ENCODE peak calls at places on chromosomes 5 and 9, in nine cellular contexts. G, D, K, Z, H, F, P, C and Q are unnamed samples.

GRCh38 chr5:33588654-33589372 is 148.0 kb downstream of the TARS1 start:
- DNase-seq in G (peak; percentile 67), D (peak; percentile 21), K (peak; percentile 16), Z (peak; percentile 68), H (no peak), F (no peak), P (no peak), C (no peak), Q (peak; percentile 57)

GRCh38 chr9:134193912-134194535 is 29.7 kb upstream of the RNU6ATAC start:
- DNase-seq in G (no peak), D (no peak), K (no peak), Z (peak; percentile 22), H (no peak), F (no peak), P (no peak), C (no peak), Q (no peak)

GRCh38 chr9:22060831-22061383 is 51.8 kb upstream of the CDKN2B start:
- DNase-seq in G (no peak), D (no peak), K (no peak), Z (no peak), H (no peak), F (no peak), P (no peak), C (no peak), Q (no peak)

GRCh38 chr9:83583151-83584014 is 39.6 kb upstream of the IDNK start:
- DNase-seq in G (peak; percentile 57), D (no peak), K (peak; percentile 37), Z (peak; percentile 71), H (peak; percentile 14), F (peak; percentile 59), P (peak; percentile 64), C (no peak), Q (peak; percentile 72)

GRCh38 chr9:17744786-17745185 is 165.9 kb downstream of the SH3GL2 start:
- DNase-seq in G (no peak), D (no peak), K (no peak), Z (peak; percentile 56), H (no peak), F (no peak), P (no peak), C (no peak), Q (peak; percentile 37)

GRCh38 chr9:133734600-133735414 is 3.3 kb downstream of the SARDH start:
- DNase-seq in G (no peak), D (no peak), K (no peak), Z (peak; percentile 86), H (no peak), F (no peak), P (no peak), C (no peak), Q (no peak)

GRCh38 chr5:139278540-139279274 is 14.8 kb upstream of the MATR3 start:
- DNase-seq in G (no peak), D (no peak), K (no peak), Z (no peak), H (no peak), F (no peak), P (no peak), C (no peak), Q (no peak)

GRCh38 chr5:132001647-132002561 is 9.6 kb downstream of the ACSL6 start:
- DNase-seq in G (no peak), D (no peak), K (peak; percentile 75), Z (no peak), H (no peak), F (peak; percentile 17), P (no peak), C (no peak), Q (peak; percentile 58)

GRCh38 chr5:97229688-97230285 is 46.7 kb upstream of the RIOK2 start:
- DNase-seq in G (no peak), D (no peak), K (no peak), Z (no peak), H (no peak), F (peak; percentile 5), P (no peak), C (no peak), Q (no peak)

GRCh38 chr9:99307846-99308245 is 85.8 kb downstream of the SEC61B start:
- DNase-seq in G (no peak), D (no peak), K (no peak), Z (no peak), H (no peak), F (peak; percentile 82), P (no peak), C (no peak), Q (no peak)

GRCh38 chr5:106292654-106293053 is 1378.1 kb downstream of the EFNA5 start:
- DNase-seq in G (no peak), D (no peak), K (peak; percentile 52), Z (no peak), H (no peak), F (peak; percentile 68), P (no peak), C (no peak), Q (no peak)

GRCh38 chr9:18405240-18405639 is 68.7 kb upstream of the ADAMTSL1 start:
- DNase-seq in G (no peak), D (no peak), K (peak; percentile 41), Z (no peak), H (no peak), F (peak; percentile 21), P (no peak), C (no peak), Q (no peak)

GRCh38 chr5:41415242-41415641 is 95.2 kb downstream of the PLCXD3 start:
- DNase-seq in G (no peak), D (no peak), K (peak; percentile 30), Z (no peak), H (no peak), F (no peak), P (no peak), C (no peak), Q (no peak)

GRCh38 chr9:21696411-21696865 is 106.0 kb upstream of the MTAP start:
- DNase-seq in G (peak; percentile 41), D (no peak), K (peak; percentile 37), Z (peak; percentile 79), H (no peak), F (no peak), P (no peak), C (no peak), Q (no peak)

GRCh38 chr9:127084071-127085039 is 38.1 kb downstream of the ANGPTL2 start:
- DNase-seq in G (peak; percentile 2), D (no peak), K (no peak), Z (no peak), H (no peak), F (no peak), P (peak; percentile 9), C (no peak), Q (no peak)

GRCh38 chr5:149114403-149115312 is 26.6 kb upstream of the ABLIM3 start:
- DNase-seq in G (peak; percentile 48), D (no peak), K (peak; percentile 88), Z (peak; percentile 39), H (peak; percentile 51), F (peak; percentile 80), P (peak; percentile 25), C (peak; percentile 82), Q (peak; percentile 93)

GRCh38 chr5:77087484-77088291 is 603 bp upstream of the ZBED3 start:
- DNase-seq in G (no peak), D (no peak), K (no peak), Z (peak; percentile 19), H (no peak), F (peak; percentile 47), P (peak; percentile 44), C (peak; percentile 46), Q (peak; percentile 49)

GRCh38 chr9:129340427-129341196 is 162.6 kb upstream of the IER5L start:
- DNase-seq in G (no peak), D (no peak), K (no peak), Z (peak; percentile 72), H (no peak), F (no peak), P (no peak), C (no peak), Q (no peak)

GRCh38 chr5:34474573-34475021 is 181.5 kb upstream of the RAI14 start:
- DNase-seq in G (peak; percentile 18), D (no peak), K (peak; percentile 46), Z (peak; percentile 44), H (peak; percentile 59), F (peak; percentile 55), P (no peak), C (peak; percentile 63), Q (peak; percentile 81)